ENCODE peak calls at places on chromosomes 4 and X, in ten cellular contexts. One of them, this sample, is unnamed.

GRCh38 chr4:848803-849477 is 23.0 kb upstream of the CPLX1 start:
- DNase-seq in hepatocyte: no peak
- DNase-seq in K562: no peak
- DNase-seq in fibroblast of lung: peak; percentile 16
- DNase-seq in cardiac muscle cell: no peak
- DNase-seq in bronchial epithelial cell: no peak
- DNase-seq in OCI-LY7: no peak
- DNase-seq in nephron progenitor cell: no peak
- DNase-seq in tibial artery: no peak
- DNase-seq in B cell: no peak
- DNase-seq in this sample: peak; percentile 23

GRCh38 chr4:82560853-82561744 is 689 bp downstream of the TMEM150C start:
- DNase-seq in hepatocyte: peak; percentile 14
- DNase-seq in K562: no peak
- DNase-seq in fibroblast of lung: no peak
- DNase-seq in cardiac muscle cell: no peak
- DNase-seq in bronchial epithelial cell: no peak
- DNase-seq in OCI-LY7: no peak
- DNase-seq in nephron progenitor cell: no peak
- DNase-seq in tibial artery: no peak
- DNase-seq in B cell: no peak
- DNase-seq in this sample: no peak

GRCh38 chr4:77418333-77418732 is 187.3 kb upstream of the CXCL13 start:
- DNase-seq in hepatocyte: peak; percentile 36
- DNase-seq in K562: no peak
- DNase-seq in fibroblast of lung: no peak
- DNase-seq in cardiac muscle cell: peak; percentile 24
- DNase-seq in bronchial epithelial cell: peak; percentile 55
- DNase-seq in OCI-LY7: peak; percentile 5
- DNase-seq in nephron progenitor cell: no peak
- DNase-seq in tibial artery: no peak
- DNase-seq in B cell: no peak
- DNase-seq in this sample: no peak

GRCh38 chr4:152965614-152966013 is 29.5 kb downstream of the FHDC1 start:
- DNase-seq in hepatocyte: no peak
- DNase-seq in K562: no peak
- DNase-seq in fibroblast of lung: peak; percentile 16
- DNase-seq in cardiac muscle cell: no peak
- DNase-seq in bronchial epithelial cell: no peak
- DNase-seq in OCI-LY7: no peak
- DNase-seq in nephron progenitor cell: no peak
- DNase-seq in tibial artery: no peak
- DNase-seq in B cell: peak; percentile 26
- DNase-seq in this sample: no peak

GRCh38 chr4:141759796-141760425 is 123.5 kb downstream of the IL15 start:
- DNase-seq in hepatocyte: no peak
- DNase-seq in K562: no peak
- DNase-seq in fibroblast of lung: no peak
- DNase-seq in cardiac muscle cell: peak; percentile 62
- DNase-seq in bronchial epithelial cell: peak; percentile 40
- DNase-seq in OCI-LY7: no peak
- DNase-seq in nephron progenitor cell: no peak
- DNase-seq in tibial artery: no peak
- DNase-seq in B cell: no peak
- DNase-seq in this sample: no peak

GRCh38 chr4:3767569-3768288 is 1.5 kb downstream of the ADRA2C start:
- DNase-seq in hepatocyte: peak; percentile 60
- DNase-seq in K562: no peak
- DNase-seq in fibroblast of lung: no peak
- DNase-seq in cardiac muscle cell: peak; percentile 15
- DNase-seq in bronchial epithelial cell: peak; percentile 2
- DNase-seq in OCI-LY7: no peak
- DNase-seq in nephron progenitor cell: peak; percentile 59
- DNase-seq in tibial artery: no peak
- DNase-seq in B cell: no peak
- DNase-seq in this sample: no peak

GRCh38 chr4:111136438-111136837 is 513.6 kb upstream of the PITX2 start:
- DNase-seq in hepatocyte: no peak
- DNase-seq in K562: no peak
- DNase-seq in fibroblast of lung: no peak
- DNase-seq in cardiac muscle cell: peak; percentile 1
- DNase-seq in bronchial epithelial cell: peak; percentile 3
- DNase-seq in OCI-LY7: no peak
- DNase-seq in nephron progenitor cell: no peak
- DNase-seq in tibial artery: no peak
- DNase-seq in B cell: no peak
- DNase-seq in this sample: no peak

GRCh38 chr4:5033266-5033945 is 14.1 kb upstream of the CYTL1 start:
- DNase-seq in hepatocyte: no peak
- DNase-seq in K562: no peak
- DNase-seq in fibroblast of lung: no peak
- DNase-seq in cardiac muscle cell: peak; percentile 41
- DNase-seq in bronchial epithelial cell: no peak
- DNase-seq in OCI-LY7: peak; percentile 42
- DNase-seq in nephron progenitor cell: no peak
- DNase-seq in tibial artery: peak; percentile 49
- DNase-seq in B cell: no peak
- DNase-seq in this sample: no peak

GRCh38 chr4:75146223-75146622 is 213.3 kb downstream of the PARM1 start:
- DNase-seq in hepatocyte: no peak
- DNase-seq in K562: no peak
- DNase-seq in fibroblast of lung: no peak
- DNase-seq in cardiac muscle cell: no peak
- DNase-seq in bronchial epithelial cell: no peak
- DNase-seq in OCI-LY7: no peak
- DNase-seq in nephron progenitor cell: no peak
- DNase-seq in tibial artery: no peak
- DNase-seq in B cell: no peak
- DNase-seq in this sample: no peak

GRCh38 chr4:40255722-40256281 is 59.0 kb downstream of the RHOH start:
- DNase-seq in hepatocyte: peak; percentile 87
- DNase-seq in K562: no peak
- DNase-seq in fibroblast of lung: peak; percentile 99
- DNase-seq in cardiac muscle cell: peak; percentile 95
- DNase-seq in bronchial epithelial cell: peak; percentile 99
- DNase-seq in OCI-LY7: no peak
- DNase-seq in nephron progenitor cell: no peak
- DNase-seq in tibial artery: no peak
- DNase-seq in B cell: no peak
- DNase-seq in this sample: no peak

GRCh38 chrX:70774223-70774622 is 134.3 kb downstream of the TEX11 start:
- DNase-seq in hepatocyte: no peak
- DNase-seq in K562: no peak
- DNase-seq in fibroblast of lung: no peak
- DNase-seq in cardiac muscle cell: no peak
- DNase-seq in bronchial epithelial cell: no peak
- DNase-seq in OCI-LY7: no peak
- DNase-seq in nephron progenitor cell: no peak
- DNase-seq in tibial artery: no peak
- DNase-seq in B cell: no peak
- DNase-seq in this sample: no peak

GRCh38 chr4:1078490-1078889 is 34.9 kb downstream of the RNF212 start:
- DNase-seq in hepatocyte: no peak
- DNase-seq in K562: no peak
- DNase-seq in fibroblast of lung: no peak
- DNase-seq in cardiac muscle cell: no peak
- DNase-seq in bronchial epithelial cell: no peak
- DNase-seq in OCI-LY7: no peak
- DNase-seq in nephron progenitor cell: no peak
- DNase-seq in tibial artery: no peak
- DNase-seq in B cell: no peak
- DNase-seq in this sample: no peak

GRCh38 chr4:123922847-123923246 is 526.3 kb downstream of the SPRY1 start:
- DNase-seq in hepatocyte: no peak
- DNase-seq in K562: no peak
- DNase-seq in fibroblast of lung: no peak
- DNase-seq in cardiac muscle cell: peak; percentile 40
- DNase-seq in bronchial epithelial cell: peak; percentile 45
- DNase-seq in OCI-LY7: no peak
- DNase-seq in nephron progenitor cell: no peak
- DNase-seq in tibial artery: no peak
- DNase-seq in B cell: no peak
- DNase-seq in this sample: no peak

GRCh38 chrX:6460893-6461490 is 73.9 kb downstream of the VCX3A start:
- DNase-seq in hepatocyte: no peak
- DNase-seq in K562: no peak
- DNase-seq in fibroblast of lung: no peak
- DNase-seq in cardiac muscle cell: no peak
- DNase-seq in bronchial epithelial cell: peak; percentile 1
- DNase-seq in OCI-LY7: no peak
- DNase-seq in nephron progenitor cell: no peak
- DNase-seq in tibial artery: no peak
- DNase-seq in B cell: no peak
- DNase-seq in this sample: no peak

GRCh38 chrX:17432158-17432557 is 57.2 kb downstream of the NHS start:
- DNase-seq in hepatocyte: no peak
- DNase-seq in K562: no peak
- DNase-seq in fibroblast of lung: no peak
- DNase-seq in cardiac muscle cell: no peak
- DNase-seq in bronchial epithelial cell: no peak
- DNase-seq in OCI-LY7: no peak
- DNase-seq in nephron progenitor cell: no peak
- DNase-seq in tibial artery: no peak
- DNase-seq in B cell: no peak
- DNase-seq in this sample: no peak

DNA sequence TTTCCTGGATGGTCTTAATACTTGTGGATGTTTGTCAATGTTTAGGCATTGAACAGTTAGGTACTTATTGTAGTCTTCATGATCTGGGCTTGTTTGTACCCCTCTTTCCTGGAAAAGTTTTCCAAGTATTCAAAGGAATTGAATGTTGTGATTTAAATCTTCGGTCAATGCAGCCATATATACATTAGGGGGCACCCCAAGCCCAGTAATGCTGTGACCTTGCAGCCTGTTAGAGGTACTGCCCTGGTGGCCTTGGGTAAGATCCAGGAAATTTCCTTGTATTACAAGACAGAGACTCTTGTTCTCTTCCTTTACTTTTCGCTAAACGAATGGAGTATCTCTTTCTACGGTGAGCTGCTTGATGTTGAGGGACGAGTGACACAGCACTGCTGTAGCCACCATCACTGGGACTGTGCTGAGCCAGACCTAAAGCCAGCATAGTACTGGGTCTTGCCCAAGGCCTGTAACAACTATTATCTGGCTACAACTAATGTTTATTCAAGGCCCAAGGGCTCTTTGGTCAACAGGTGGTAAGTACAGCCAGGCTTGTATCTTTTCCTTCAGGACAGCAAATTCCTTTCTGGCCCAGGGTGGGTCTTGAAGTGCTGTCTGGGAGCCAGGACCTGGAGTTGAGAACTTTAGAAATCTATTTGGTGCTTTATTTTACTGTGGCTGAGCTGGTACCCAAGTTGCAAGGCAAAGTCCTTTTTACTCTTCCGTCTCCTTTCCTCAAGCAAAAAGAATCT is 118.3 kb upstream of the ATOH1 start:
- DNase-seq in hepatocyte: peak; percentile 47
- DNase-seq in K562: no peak
- DNase-seq in fibroblast of lung: peak; percentile 11
- DNase-seq in cardiac muscle cell: no peak
- DNase-seq in bronchial epithelial cell: peak; percentile 18
- DNase-seq in OCI-LY7: no peak
- DNase-seq in nephron progenitor cell: peak; percentile 13
- DNase-seq in tibial artery: no peak
- DNase-seq in B cell: no peak
- DNase-seq in this sample: no peak
- TF ChIP-seq CTCF in hepatocyte: peak; percentile 43
- TF ChIP-seq CTCF in K562: no peak
- TF ChIP-seq CTCF in fibroblast of lung: no peak
- TF ChIP-seq CTCF in cardiac muscle cell: no peak
- TF ChIP-seq CTCF in bronchial epithelial cell: no peak
- TF ChIP-seq CTCF in OCI-LY7: peak; percentile 39
- TF ChIP-seq CTCF in nephron progenitor cell: peak; percentile 45
- TF ChIP-seq CTCF in tibial artery: no peak
- TF ChIP-seq CTCF in B cell: no peak
- TF ChIP-seq CTCF in this sample: no peak

GRCh38 chrX:96770315-96770714 is 85.7 kb downstream of the DIAPH2 start:
- DNase-seq in hepatocyte: peak; percentile 36
- DNase-seq in K562: no peak
- DNase-seq in fibroblast of lung: peak; percentile 48
- DNase-seq in cardiac muscle cell: peak; percentile 31
- DNase-seq in bronchial epithelial cell: no peak
- DNase-seq in OCI-LY7: peak; percentile 23
- DNase-seq in nephron progenitor cell: no peak
- DNase-seq in tibial artery: no peak
- DNase-seq in B cell: peak; percentile 18
- DNase-seq in this sample: no peak
- TF ChIP-seq CTCF in hepatocyte: peak; percentile 71
- TF ChIP-seq CTCF in K562: no peak
- TF ChIP-seq CTCF in fibroblast of lung: peak; percentile 32
- TF ChIP-seq CTCF in cardiac muscle cell: peak; percentile 31
- TF ChIP-seq CTCF in bronchial epithelial cell: no peak
- TF ChIP-seq CTCF in OCI-LY7: peak; percentile 79
- TF ChIP-seq CTCF in nephron progenitor cell: peak; percentile 60
- TF ChIP-seq CTCF in tibial artery: no peak
- TF ChIP-seq CTCF in B cell: peak; percentile 72
- TF ChIP-seq CTCF in this sample: peak; percentile 21

DNA sequence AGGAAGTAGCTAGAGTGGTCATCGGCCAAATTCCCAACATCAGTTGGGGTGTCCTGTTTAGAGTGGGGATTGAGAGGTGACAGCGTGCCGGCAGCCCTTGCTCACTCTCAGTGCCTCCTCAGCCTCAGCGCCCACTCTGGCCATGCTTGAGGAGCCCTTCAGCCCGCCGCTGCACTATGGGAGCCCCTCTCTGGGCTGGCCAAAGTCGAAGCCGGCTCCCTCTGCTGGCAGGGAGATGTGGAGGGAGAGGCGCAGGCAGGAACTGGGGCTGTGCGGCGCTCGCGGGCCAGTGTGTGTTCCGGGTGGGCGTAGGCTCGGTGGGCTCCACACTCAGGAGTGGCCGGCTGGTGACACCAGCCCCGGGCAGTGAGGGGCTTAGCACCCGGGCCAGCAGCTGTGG is 7.1 kb upstream of the CENPU start:
- DNase-seq in hepatocyte: no peak
- DNase-seq in K562: no peak
- DNase-seq in fibroblast of lung: no peak
- DNase-seq in cardiac muscle cell: no peak
- DNase-seq in bronchial epithelial cell: no peak
- DNase-seq in OCI-LY7: no peak
- DNase-seq in nephron progenitor cell: no peak
- DNase-seq in tibial artery: no peak
- DNase-seq in B cell: no peak
- DNase-seq in this sample: no peak
- TF ChIP-seq CTCF in hepatocyte: no peak
- TF ChIP-seq CTCF in K562: no peak
- TF ChIP-seq CTCF in fibroblast of lung: no peak
- TF ChIP-seq CTCF in cardiac muscle cell: no peak
- TF ChIP-seq CTCF in bronchial epithelial cell: no peak
- TF ChIP-seq CTCF in OCI-LY7: peak; percentile 17
- TF ChIP-seq CTCF in nephron progenitor cell: no peak
- TF ChIP-seq CTCF in tibial artery: no peak
- TF ChIP-seq CTCF in B cell: no peak
- TF ChIP-seq CTCF in this sample: no peak

DNA sequence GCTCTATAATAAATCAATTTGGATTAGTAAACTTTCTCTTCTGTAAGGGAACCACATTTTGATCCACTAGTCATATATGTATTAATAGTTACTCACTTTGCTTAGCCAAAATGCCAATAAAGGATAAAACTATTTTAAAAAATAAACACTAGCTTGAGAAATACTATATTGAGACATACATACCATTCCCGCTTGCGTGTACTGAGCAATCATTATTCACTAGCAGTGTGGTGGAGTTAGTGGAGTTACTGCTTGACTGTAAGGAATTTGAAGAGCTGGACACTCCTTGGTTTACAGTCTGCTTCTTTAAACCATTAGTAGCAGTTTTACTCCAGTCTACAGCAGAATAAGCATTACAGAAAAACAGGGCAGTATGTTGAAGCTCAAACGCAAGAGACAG is 10.8 kb upstream of the PHKA2 start:
- DNase-seq in hepatocyte: no peak
- DNase-seq in K562: no peak
- DNase-seq in fibroblast of lung: peak; percentile 86
- DNase-seq in cardiac muscle cell: peak; percentile 55
- DNase-seq in bronchial epithelial cell: peak; percentile 91
- DNase-seq in OCI-LY7: no peak
- DNase-seq in nephron progenitor cell: no peak
- DNase-seq in tibial artery: no peak
- DNase-seq in B cell: no peak
- DNase-seq in this sample: no peak
- TF ChIP-seq CTCF in hepatocyte: no peak
- TF ChIP-seq CTCF in K562: no peak
- TF ChIP-seq CTCF in fibroblast of lung: no peak
- TF ChIP-seq CTCF in cardiac muscle cell: no peak
- TF ChIP-seq CTCF in bronchial epithelial cell: no peak
- TF ChIP-seq CTCF in OCI-LY7: no peak
- TF ChIP-seq CTCF in nephron progenitor cell: no peak
- TF ChIP-seq CTCF in tibial artery: no peak
- TF ChIP-seq CTCF in B cell: no peak
- TF ChIP-seq CTCF in this sample: no peak

This sample was measured in CD14-positive monocyte.